ENCODE peak calls at places on chromosomes 6 and 20, in four cellular contexts. One of them, this sample, is unnamed.

GRCh38 chr20:38132910-38133501 is 32.1 kb downstream of the TGM2 start:
- DNase-seq in H1: no peak
- DNase-seq in K562: no peak
- DNase-seq in SK-N-SH: peak
- DNase-seq in this sample: no peak

GRCh38 chr6:46935687-46936086 is 13.9 kb upstream of the ADGRF5 start:
- DNase-seq in H1: peak
- DNase-seq in K562: no peak
- DNase-seq in SK-N-SH: no peak
- DNase-seq in this sample: no peak

GRCh38 chr6:39610229-39610628 is 115.0 kb downstream of the KIF6 start:
- DNase-seq in H1: no peak
- DNase-seq in K562: no peak
- DNase-seq in SK-N-SH: no peak
- DNase-seq in this sample: no peak

GRCh38 chr6:32181890-32182529 is 2.0 kb downstream of the AGER start:
- DNase-seq in H1: no peak
- DNase-seq in K562: no peak
- DNase-seq in SK-N-SH: no peak
- DNase-seq in this sample: no peak

GRCh38 chr20:62761058-62761758 is 35.1 kb upstream of the MRGBP start:
- DNase-seq in H1: no peak
- DNase-seq in K562: no peak
- DNase-seq in SK-N-SH: no peak
- DNase-seq in this sample: no peak

GRCh38 chr6:13398421-13398994 is 70.2 kb upstream of the TBC1D7 start:
- DNase-seq in H1: no peak
- DNase-seq in K562: no peak
- DNase-seq in SK-N-SH: peak
- DNase-seq in this sample: no peak

GRCh38 chr6:160992323-160993314 is 1.1 kb downstream of the MAP3K4 start:
- DNase-seq in H1: peak
- DNase-seq in K562: peak
- DNase-seq in SK-N-SH: peak
- DNase-seq in this sample: no peak

GRCh38 chr6:14399635-14400034 is 282.1 kb downstream of the CD83 start:
- DNase-seq in H1: no peak
- DNase-seq in K562: no peak
- DNase-seq in SK-N-SH: no peak
- DNase-seq in this sample: no peak

GRCh38 chr20:62444286-62444685 is 16.9 kb upstream of the RBBP8NL start:
- DNase-seq in H1: no peak
- DNase-seq in K562: no peak
- DNase-seq in SK-N-SH: no peak
- DNase-seq in this sample: no peak

DNA sequence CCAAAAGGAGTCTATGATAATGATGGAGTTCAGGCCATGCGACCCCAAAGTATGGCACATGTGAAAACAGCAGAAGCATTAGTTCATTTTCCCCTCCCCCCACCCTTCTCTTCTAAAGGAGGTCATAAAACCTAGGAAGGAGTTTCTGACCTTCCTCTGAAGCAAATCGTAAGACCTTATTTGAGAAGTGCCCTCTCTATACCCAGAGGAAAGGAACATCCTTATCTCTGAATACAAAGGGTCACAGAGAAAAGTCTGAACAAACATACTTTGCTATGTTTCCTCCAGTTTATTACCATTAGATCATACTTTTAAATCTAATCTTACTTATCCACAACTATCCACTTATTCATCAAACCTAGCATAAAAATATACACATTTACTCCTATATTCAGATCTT is 48.6 kb downstream of the SLX4IP start:
- DNase-seq in H1: no peak
- DNase-seq in K562: no peak
- DNase-seq in SK-N-SH: no peak
- DNase-seq in this sample: no peak
- TF ChIP-seq NRF1 in H1: no peak
- TF ChIP-seq NRF1 in K562: no peak
- TF ChIP-seq NRF1 in SK-N-SH: no peak
- TF ChIP-seq NRF1 in this sample: no peak

GRCh38 chr6:7315684-7316366 is 2.8 kb upstream of the SSR1 start:
- DNase-seq in H1: no peak
- DNase-seq in K562: no peak
- DNase-seq in SK-N-SH: no peak
- DNase-seq in this sample: no peak

GRCh38 chr6:7312616-7313504 is at the start of gene SSR1:
- DNase-seq in H1: peak
- DNase-seq in K562: peak
- DNase-seq in SK-N-SH: peak
- DNase-seq in this sample: peak

GRCh38 chr6:7311920-7312615 is 931 bp downstream of the SSR1 start:
- DNase-seq in H1: no peak
- DNase-seq in K562: no peak
- DNase-seq in SK-N-SH: no peak
- DNase-seq in this sample: no peak

GRCh38 chr6:7314414-7314813 is 1.4 kb upstream of the SSR1 start:
- DNase-seq in H1: no peak
- DNase-seq in K562: no peak
- DNase-seq in SK-N-SH: no peak
- DNase-seq in this sample: no peak

DNA sequence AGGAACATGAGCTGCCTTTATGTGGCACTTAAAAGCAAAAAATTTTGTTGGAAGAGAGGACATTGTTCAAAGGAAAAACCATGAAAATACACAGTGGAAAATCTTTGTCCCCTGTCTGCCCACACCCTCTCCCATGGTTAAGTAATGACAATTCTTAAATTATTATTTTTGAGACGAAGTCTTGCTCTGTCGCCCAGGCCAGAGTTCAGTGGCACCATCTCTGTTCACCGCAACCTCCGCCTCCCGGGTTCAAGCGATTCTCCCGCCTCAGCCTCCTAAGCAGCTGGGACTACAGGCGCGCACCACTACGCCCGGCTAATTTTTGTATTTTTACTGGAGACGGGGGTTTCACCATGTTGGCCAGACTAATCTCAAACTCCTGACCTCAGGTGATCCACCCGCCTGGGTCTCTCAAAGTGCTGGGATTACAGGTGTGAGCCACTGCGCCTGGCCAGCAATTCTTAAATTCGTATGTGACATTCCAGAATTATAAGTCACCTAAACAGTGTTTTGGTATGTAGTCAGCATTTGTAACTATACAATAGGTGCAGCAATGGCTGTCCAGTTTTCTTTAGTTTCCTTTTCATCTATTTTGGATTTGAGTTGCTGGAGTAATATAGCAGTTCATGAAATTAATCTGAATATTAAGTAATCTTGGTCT is 636 bp upstream of the SSR1 start:
- DNase-seq in H1: no peak
- DNase-seq in K562: no peak
- DNase-seq in SK-N-SH: no peak
- DNase-seq in this sample: no peak
- TF ChIP-seq NRF1 in H1: no peak
- TF ChIP-seq NRF1 in K562: no peak
- TF ChIP-seq NRF1 in SK-N-SH: no peak
- TF ChIP-seq NRF1 in this sample: no peak

GRCh38 chr20:19817017-19817416 is 59.0 kb downstream of the RIN2 start:
- DNase-seq in H1: no peak
- DNase-seq in K562: no peak
- DNase-seq in SK-N-SH: no peak
- DNase-seq in this sample: no peak

GRCh38 chr20:19816386-19816785 is 58.3 kb downstream of the RIN2 start:
- DNase-seq in H1: no peak
- DNase-seq in K562: no peak
- DNase-seq in SK-N-SH: no peak
- DNase-seq in this sample: no peak

GRCh38 chr20:19814241-19814640 is 56.2 kb downstream of the RIN2 start:
- DNase-seq in H1: no peak
- DNase-seq in K562: no peak
- DNase-seq in SK-N-SH: no peak
- DNase-seq in this sample: no peak

GRCh38 chr20:19813839-19814238 is 55.8 kb downstream of the RIN2 start:
- DNase-seq in H1: no peak
- DNase-seq in K562: no peak
- DNase-seq in SK-N-SH: no peak
- DNase-seq in this sample: no peak

GRCh38 chr20:19815553-19815991 is 57.5 kb downstream of the RIN2 start:
- DNase-seq in H1: no peak
- DNase-seq in K562: no peak
- DNase-seq in SK-N-SH: no peak
- DNase-seq in this sample: no peak
- TF ChIP-seq NRF1 in H1: no peak
- TF ChIP-seq NRF1 in K562: no peak
- TF ChIP-seq NRF1 in SK-N-SH: no peak
- TF ChIP-seq NRF1 in this sample: no peak

GRCh38 chr20:10806539-10806938 is 132.7 kb upstream of the JAG1 start:
- DNase-seq in H1: no peak
- DNase-seq in K562: no peak
- DNase-seq in SK-N-SH: no peak
- DNase-seq in this sample: no peak
- TF ChIP-seq NRF1 in H1: no peak
- TF ChIP-seq NRF1 in K562: no peak
- TF ChIP-seq NRF1 in SK-N-SH: no peak
- TF ChIP-seq NRF1 in this sample: no peak

GRCh38 chr6:89412071-89413005 is at the start of gene RRAGD:
- DNase-seq in H1: peak
- DNase-seq in K562: peak
- DNase-seq in SK-N-SH: peak
- DNase-seq in this sample: no peak
- TF ChIP-seq NRF1 in H1: no peak
- TF ChIP-seq NRF1 in K562: no peak
- TF ChIP-seq NRF1 in SK-N-SH: no peak
- TF ChIP-seq NRF1 in this sample: no peak

GRCh38 chr6:21454262-21454661 is 139.3 kb upstream of the SOX4 start:
- DNase-seq in H1: no peak
- DNase-seq in K562: no peak
- DNase-seq in SK-N-SH: no peak
- DNase-seq in this sample: no peak

GRCh38 chr6:21450628-21451027 is 142.9 kb upstream of the SOX4 start:
- DNase-seq in H1: no peak
- DNase-seq in K562: no peak
- DNase-seq in SK-N-SH: no peak
- DNase-seq in this sample: no peak

GRCh38 chr6:21451546-21452013 is 142.0 kb upstream of the SOX4 start:
- DNase-seq in H1: no peak
- DNase-seq in K562: no peak
- DNase-seq in SK-N-SH: no peak
- DNase-seq in this sample: no peak

GRCh38 chr6:21457647-21458046 is 135.9 kb upstream of the SOX4 start:
- DNase-seq in H1: no peak
- DNase-seq in K562: no peak
- DNase-seq in SK-N-SH: no peak
- DNase-seq in this sample: no peak

GRCh38 chr6:21455071-21455470 is 138.5 kb upstream of the SOX4 start:
- DNase-seq in H1: no peak
- DNase-seq in K562: no peak
- DNase-seq in SK-N-SH: no peak
- DNase-seq in this sample: no peak
- TF ChIP-seq NRF1 in H1: no peak
- TF ChIP-seq NRF1 in K562: no peak
- TF ChIP-seq NRF1 in SK-N-SH: no peak
- TF ChIP-seq NRF1 in this sample: no peak

DNA sequence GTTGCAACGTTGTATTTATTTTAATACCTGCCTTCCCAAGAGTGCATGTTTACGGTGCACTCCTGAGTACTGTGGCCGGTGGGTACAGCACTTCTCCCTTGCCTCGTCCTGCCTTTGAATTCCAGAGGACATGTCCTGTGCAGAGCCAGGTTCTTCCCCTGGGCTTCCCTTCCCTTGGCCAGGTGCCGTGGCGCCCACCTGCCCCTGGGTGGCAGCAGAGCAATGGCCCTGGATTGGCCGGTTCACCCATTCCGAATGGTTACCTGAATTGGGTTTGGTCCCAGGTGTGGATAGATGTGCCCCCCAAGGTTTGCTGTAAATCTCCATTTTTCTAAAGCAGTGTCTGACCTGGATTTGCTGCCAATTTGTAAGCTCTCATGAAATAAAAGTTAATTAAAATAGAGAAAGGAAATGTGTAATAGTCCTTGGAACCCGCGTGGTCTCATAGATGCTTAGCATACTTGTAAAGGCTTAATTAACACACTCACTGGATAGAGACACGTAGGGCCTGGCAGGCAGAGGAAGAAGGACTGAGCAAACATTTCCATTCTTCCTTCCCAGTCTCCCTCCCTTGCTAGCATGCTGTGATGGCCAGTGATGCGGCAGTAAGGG is 40.6 kb downstream of the DTD1 start:
- DNase-seq in H1: peak
- DNase-seq in K562: peak
- DNase-seq in SK-N-SH: peak
- DNase-seq in this sample: no peak
- TF ChIP-seq NRF1 in H1: no peak
- TF ChIP-seq NRF1 in K562: no peak
- TF ChIP-seq NRF1 in SK-N-SH: no peak
- TF ChIP-seq NRF1 in this sample: no peak

GRCh38 chr6:105489213-105489525 is 86.3 kb upstream of the PREP start:
- DNase-seq in H1: no peak
- DNase-seq in K562: no peak
- DNase-seq in SK-N-SH: no peak
- DNase-seq in this sample: no peak
- TF ChIP-seq NRF1 in H1: no peak
- TF ChIP-seq NRF1 in K562: no peak
- TF ChIP-seq NRF1 in SK-N-SH: no peak
- TF ChIP-seq NRF1 in this sample: no peak

DNA sequence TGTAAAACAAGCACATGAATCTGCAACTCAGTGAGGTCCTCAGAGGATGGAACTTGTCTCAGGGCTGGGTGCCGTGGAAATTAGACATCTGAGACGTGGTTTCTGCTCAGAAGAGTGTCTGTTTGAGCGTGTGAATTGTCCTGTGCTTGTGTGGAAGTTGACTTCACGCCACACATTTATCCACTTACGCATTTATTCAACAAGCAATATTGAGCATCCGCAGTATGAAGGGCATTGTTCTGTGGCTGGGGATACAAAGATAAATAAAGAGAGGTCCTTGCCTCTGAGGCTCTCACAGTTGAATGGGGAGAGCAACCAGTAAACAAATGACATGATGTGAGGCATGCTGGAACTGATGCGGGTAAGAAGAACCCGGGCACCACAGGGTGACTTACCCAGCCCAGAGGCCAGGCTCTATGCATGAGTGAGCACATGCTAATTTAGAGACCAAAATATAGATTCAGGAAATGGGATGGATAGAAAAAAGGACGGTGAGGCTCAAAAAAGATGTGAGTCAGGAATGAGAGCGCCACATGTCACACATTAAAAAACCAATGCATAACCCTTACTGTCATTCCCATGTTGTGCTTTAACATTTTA is 60.4 kb downstream of the SOBP start:
- DNase-seq in H1: no peak
- DNase-seq in K562: no peak
- DNase-seq in SK-N-SH: no peak
- DNase-seq in this sample: peak
- TF ChIP-seq NRF1 in H1: no peak
- TF ChIP-seq NRF1 in K562: no peak
- TF ChIP-seq NRF1 in SK-N-SH: no peak
- TF ChIP-seq NRF1 in this sample: no peak

This sample was measured in GM12878.